ENCODE peak calls at places on chromosomes 3 and 15, in six cellular contexts. One of them, this sample, is unnamed.

GRCh38 chr3:50671331-50671730 is 3.4 kb upstream of the DOCK3 start:
- DNase-seq in OCI-LY7: no peak
- DNase-seq in GM12865: no peak
- DNase-seq in GM06990: no peak
- DNase-seq in cardiac muscle cell: peak
- DNase-seq in neural crest cell: no peak
- DNase-seq in this sample: no peak

GRCh38 chr3:40723078-40723660 is 198.4 kb downstream of the ZNF621 start:
- DNase-seq in OCI-LY7: no peak
- DNase-seq in GM12865: no peak
- DNase-seq in GM06990: no peak
- DNase-seq in cardiac muscle cell: no peak
- DNase-seq in neural crest cell: no peak
- DNase-seq in this sample: no peak

GRCh38 chr15:66089049-66089448 is 164.5 kb downstream of the MEGF11 start:
- DNase-seq in OCI-LY7: no peak
- DNase-seq in GM12865: no peak
- DNase-seq in GM06990: no peak
- DNase-seq in cardiac muscle cell: peak
- DNase-seq in neural crest cell: no peak
- DNase-seq in this sample: peak

GRCh38 chr3:69914395-69914794 is 85.1 kb upstream of the SAMMSON start:
- DNase-seq in OCI-LY7: no peak
- DNase-seq in GM12865: no peak
- DNase-seq in GM06990: no peak
- DNase-seq in cardiac muscle cell: no peak
- DNase-seq in neural crest cell: no peak
- DNase-seq in this sample: no peak

GRCh38 chr3:94524102-94524922 is 461.5 kb downstream of the NSUN3 start:
- DNase-seq in OCI-LY7: no peak
- DNase-seq in GM12865: no peak
- DNase-seq in GM06990: no peak
- DNase-seq in cardiac muscle cell: no peak
- DNase-seq in neural crest cell: no peak
- DNase-seq in this sample: no peak

GRCh38 chr3:184361932-184362667 is 590 bp downstream of the POLR2H start:
- DNase-seq in OCI-LY7: peak
- DNase-seq in GM12865: peak
- DNase-seq in GM06990: peak
- DNase-seq in cardiac muscle cell: peak
- DNase-seq in neural crest cell: peak
- DNase-seq in this sample: peak

GRCh38 chr15:78727561-78727960 is 83.7 kb downstream of the ADAMTS7 start:
- DNase-seq in OCI-LY7: no peak
- DNase-seq in GM12865: no peak
- DNase-seq in GM06990: no peak
- DNase-seq in cardiac muscle cell: peak
- DNase-seq in neural crest cell: no peak
- DNase-seq in this sample: no peak

GRCh38 chr3:15102256-15102655 is 3.3 kb upstream of the RBSN start:
- DNase-seq in OCI-LY7: no peak
- DNase-seq in GM12865: no peak
- DNase-seq in GM06990: no peak
- DNase-seq in cardiac muscle cell: no peak
- DNase-seq in neural crest cell: no peak
- DNase-seq in this sample: no peak

GRCh38 chr3:132232231-132232792 is 84.9 kb upstream of the ACP3 start:
- DNase-seq in OCI-LY7: no peak
- DNase-seq in GM12865: no peak
- DNase-seq in GM06990: no peak
- DNase-seq in cardiac muscle cell: peak
- DNase-seq in neural crest cell: no peak
- DNase-seq in this sample: no peak

GRCh38 chr3:194198938-194199337 is 63.0 kb downstream of the HES1 start:
- DNase-seq in OCI-LY7: peak
- DNase-seq in GM12865: no peak
- DNase-seq in GM06990: no peak
- DNase-seq in cardiac muscle cell: no peak
- DNase-seq in neural crest cell: no peak
- DNase-seq in this sample: no peak

GRCh38 chr15:31098491-31098917 is 3.0 kb downstream of the TRPM1 start:
- DNase-seq in OCI-LY7: no peak
- DNase-seq in GM12865: no peak
- DNase-seq in GM06990: no peak
- DNase-seq in cardiac muscle cell: no peak
- DNase-seq in neural crest cell: no peak
- DNase-seq in this sample: peak

GRCh38 chr15:60865507-60865906 is 363.6 kb downstream of the RORA start:
- DNase-seq in OCI-LY7: no peak
- DNase-seq in GM12865: no peak
- DNase-seq in GM06990: no peak
- DNase-seq in cardiac muscle cell: peak
- DNase-seq in neural crest cell: no peak
- DNase-seq in this sample: no peak

GRCh38 chr3:122091602-122092006 is 36.4 kb downstream of the CD86 start:
- DNase-seq in OCI-LY7: peak
- DNase-seq in GM12865: peak
- DNase-seq in GM06990: no peak
- DNase-seq in cardiac muscle cell: no peak
- DNase-seq in neural crest cell: no peak
- DNase-seq in this sample: no peak

GRCh38 chr15:96365781-96366525 is 35.5 kb downstream of the NR2F2 start:
- DNase-seq in OCI-LY7: no peak
- DNase-seq in GM12865: no peak
- DNase-seq in GM06990: no peak
- DNase-seq in cardiac muscle cell: no peak
- DNase-seq in neural crest cell: no peak
- DNase-seq in this sample: no peak

GRCh38 chr3:106728315-106728821 is 648.9 kb upstream of the CCDC54 start:
- DNase-seq in OCI-LY7: no peak
- DNase-seq in GM12865: no peak
- DNase-seq in GM06990: no peak
- DNase-seq in cardiac muscle cell: peak
- DNase-seq in neural crest cell: no peak
- DNase-seq in this sample: no peak

GRCh38 chr15:71480566-71480965 is 329.8 kb upstream of the NR2E3 start:
- DNase-seq in OCI-LY7: no peak
- DNase-seq in GM12865: no peak
- DNase-seq in GM06990: no peak
- DNase-seq in cardiac muscle cell: no peak
- DNase-seq in neural crest cell: no peak
- DNase-seq in this sample: no peak

GRCh38 chr3:143826296-143826695 is 22.0 kb downstream of the SLC9A9 start:
- DNase-seq in OCI-LY7: no peak
- DNase-seq in GM12865: no peak
- DNase-seq in GM06990: no peak
- DNase-seq in cardiac muscle cell: no peak
- DNase-seq in neural crest cell: no peak
- DNase-seq in this sample: no peak

GRCh38 chr15:54941417-54941816 is 255.3 kb downstream of the RSL24D1 start:
- DNase-seq in OCI-LY7: no peak
- DNase-seq in GM12865: no peak
- DNase-seq in GM06990: no peak
- DNase-seq in cardiac muscle cell: no peak
- DNase-seq in neural crest cell: no peak
- DNase-seq in this sample: no peak

GRCh38 chr3:46900007-46900292 is 22.4 kb downstream of the PTH1R start:
- DNase-seq in OCI-LY7: no peak
- DNase-seq in GM12865: no peak
- DNase-seq in GM06990: no peak
- DNase-seq in cardiac muscle cell: no peak
- DNase-seq in neural crest cell: no peak
- DNase-seq in this sample: no peak

GRCh38 chr15:31255732-31256384 is 70.8 kb upstream of the KLF13 start:
- DNase-seq in OCI-LY7: peak
- DNase-seq in GM12865: peak
- DNase-seq in GM06990: peak
- DNase-seq in cardiac muscle cell: no peak
- DNase-seq in neural crest cell: no peak
- DNase-seq in this sample: peak

GRCh38 chr15:77036537-77037474 is 34.1 kb downstream of the TSPAN3 start:
- DNase-seq in OCI-LY7: no peak
- DNase-seq in GM12865: no peak
- DNase-seq in GM06990: no peak
- DNase-seq in cardiac muscle cell: no peak
- DNase-seq in neural crest cell: no peak
- DNase-seq in this sample: peak

GRCh38 chr3:113606539-113607218 is 74.3 kb downstream of the SIDT1 start:
- DNase-seq in OCI-LY7: peak
- DNase-seq in GM12865: peak
- DNase-seq in GM06990: peak
- DNase-seq in cardiac muscle cell: no peak
- DNase-seq in neural crest cell: no peak
- DNase-seq in this sample: no peak

GRCh38 chr15:63287109-63287508 is 9.7 kb downstream of the APH1B start:
- DNase-seq in OCI-LY7: no peak
- DNase-seq in GM12865: no peak
- DNase-seq in GM06990: no peak
- DNase-seq in cardiac muscle cell: peak
- DNase-seq in neural crest cell: no peak
- DNase-seq in this sample: no peak

GRCh38 chr3:184429786-184430185 is 49.9 kb downstream of the CHRD start:
- DNase-seq in OCI-LY7: no peak
- DNase-seq in GM12865: no peak
- DNase-seq in GM06990: no peak
- DNase-seq in cardiac muscle cell: no peak
- DNase-seq in neural crest cell: no peak
- DNase-seq in this sample: no peak

GRCh38 chr3:38588995-38589937 is 60.2 kb downstream of the SCN5A start:
- DNase-seq in OCI-LY7: no peak
- DNase-seq in GM12865: no peak
- DNase-seq in GM06990: no peak
- DNase-seq in cardiac muscle cell: no peak
- DNase-seq in neural crest cell: no peak
- DNase-seq in this sample: peak

DNA sequence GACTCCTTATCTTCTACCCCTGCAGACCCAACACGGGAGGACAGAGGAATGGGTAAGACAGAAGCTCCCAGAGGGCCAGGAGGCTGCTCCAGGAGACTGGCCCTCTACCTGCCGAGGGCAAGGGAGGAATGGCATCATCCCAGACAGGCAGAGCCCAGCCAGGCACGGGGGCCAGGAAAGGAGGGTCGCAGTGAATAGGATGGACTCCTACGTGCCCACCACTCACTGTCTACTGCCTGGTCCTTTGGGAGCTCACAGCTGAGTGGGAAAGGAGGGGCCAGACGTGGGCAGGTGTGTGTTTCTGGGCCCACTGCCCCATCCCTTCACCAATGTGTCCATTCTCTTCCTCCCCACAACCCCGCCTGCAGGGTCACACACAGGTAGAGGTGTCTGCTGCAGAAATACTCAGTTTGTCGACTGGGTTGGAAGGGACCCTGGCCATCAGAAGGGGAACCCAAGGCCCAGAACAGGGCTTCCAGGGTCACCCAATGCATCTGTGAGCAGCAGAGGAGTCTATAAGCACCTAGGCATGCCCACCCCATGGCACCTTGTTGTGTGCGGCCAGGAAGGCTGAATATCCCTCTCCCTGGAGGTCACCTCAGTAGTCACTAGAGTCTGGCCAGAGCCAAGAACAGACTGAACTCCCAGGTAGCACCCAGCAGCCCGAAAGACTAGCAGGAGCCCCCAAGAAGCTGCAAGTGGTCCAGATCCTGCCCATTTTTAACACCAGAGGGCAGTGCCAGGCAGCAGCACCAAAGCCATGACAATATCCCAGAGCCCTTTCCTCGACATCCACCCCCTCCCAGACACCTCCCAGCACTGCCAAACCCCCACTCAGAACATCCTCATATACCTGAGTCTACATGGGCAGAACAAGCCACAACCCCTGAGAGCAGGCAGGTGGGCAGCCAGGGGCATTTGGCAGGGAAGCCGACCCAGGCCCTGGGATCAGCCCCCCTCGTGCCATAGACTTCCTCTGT is 24.0 kb downstream of the TKT start:
- DNase-seq in OCI-LY7: no peak
- DNase-seq in GM12865: no peak
- DNase-seq in GM06990: no peak
- DNase-seq in cardiac muscle cell: no peak
- DNase-seq in neural crest cell: no peak
- DNase-seq in this sample: no peak
- TF ChIP-seq CTCF in OCI-LY7: peak
- TF ChIP-seq CTCF in GM12865: no peak
- TF ChIP-seq CTCF in GM06990: no peak
- TF ChIP-seq CTCF in cardiac muscle cell: peak
- TF ChIP-seq CTCF in neural crest cell: no peak
- TF ChIP-seq CTCF in this sample: peak

DNA sequence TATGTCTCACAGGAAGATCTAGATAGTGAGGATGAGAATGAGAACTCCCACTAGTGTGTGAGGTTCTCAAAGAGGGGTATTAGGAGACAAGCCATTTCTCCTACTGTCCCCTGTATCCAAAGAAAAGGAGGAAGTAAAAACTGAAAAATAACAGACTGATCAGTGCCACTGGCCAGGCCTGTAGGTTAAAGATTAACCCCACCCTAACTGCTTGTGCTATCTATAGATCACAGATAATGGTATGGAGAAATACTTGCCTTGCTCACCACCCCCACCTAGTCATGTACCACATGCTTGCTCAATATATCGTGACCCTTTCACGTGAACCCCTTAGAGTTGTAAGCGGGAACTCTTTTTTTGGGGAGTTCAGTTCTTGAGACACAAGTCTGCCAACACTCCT is 519.7 kb upstream of the FRG2C start:
- DNase-seq in OCI-LY7: no peak
- DNase-seq in GM12865: no peak
- DNase-seq in GM06990: no peak
- DNase-seq in cardiac muscle cell: no peak
- DNase-seq in neural crest cell: no peak
- DNase-seq in this sample: no peak
- TF ChIP-seq CTCF in OCI-LY7: no peak
- TF ChIP-seq CTCF in GM12865: no peak
- TF ChIP-seq CTCF in GM06990: no peak
- TF ChIP-seq CTCF in cardiac muscle cell: no peak
- TF ChIP-seq CTCF in neural crest cell: no peak
- TF ChIP-seq CTCF in this sample: no peak

DNA sequence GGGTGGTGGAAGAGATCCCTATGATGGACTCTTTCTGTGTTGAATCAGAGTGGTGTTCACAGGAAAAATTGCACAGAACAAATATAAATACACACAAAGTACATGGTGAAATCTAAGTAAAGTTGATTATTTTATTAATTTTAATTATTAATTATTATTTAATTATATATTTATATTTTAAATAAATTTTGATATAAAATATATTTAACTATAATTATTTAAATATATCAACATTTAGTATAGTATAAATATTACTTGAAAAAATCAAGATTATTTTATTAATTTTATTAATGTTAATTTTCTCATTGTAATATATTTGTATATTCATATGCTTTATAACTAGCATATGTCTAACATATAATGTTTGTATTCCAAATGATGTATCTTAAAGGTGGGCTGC is 11.3 kb upstream of the ATP10A start:
- DNase-seq in OCI-LY7: no peak
- DNase-seq in GM12865: no peak
- DNase-seq in GM06990: no peak
- DNase-seq in cardiac muscle cell: no peak
- DNase-seq in neural crest cell: no peak
- DNase-seq in this sample: no peak
- TF ChIP-seq CTCF in OCI-LY7: no peak
- TF ChIP-seq CTCF in GM12865: no peak
- TF ChIP-seq CTCF in GM06990: no peak
- TF ChIP-seq CTCF in cardiac muscle cell: no peak
- TF ChIP-seq CTCF in neural crest cell: no peak
- TF ChIP-seq CTCF in this sample: no peak

GRCh38 chr3:1068985-1069384 is 23.8 kb upstream of the CNTN6 start:
- DNase-seq in OCI-LY7: no peak
- DNase-seq in GM12865: no peak
- DNase-seq in GM06990: no peak
- DNase-seq in cardiac muscle cell: no peak
- DNase-seq in neural crest cell: no peak
- DNase-seq in this sample: no peak

GRCh38 chr3:1072040-1072439 is 20.8 kb upstream of the CNTN6 start:
- DNase-seq in OCI-LY7: no peak
- DNase-seq in GM12865: no peak
- DNase-seq in GM06990: no peak
- DNase-seq in cardiac muscle cell: no peak
- DNase-seq in neural crest cell: no peak
- DNase-seq in this sample: no peak
- TF ChIP-seq CTCF in OCI-LY7: no peak
- TF ChIP-seq CTCF in GM12865: no peak
- TF ChIP-seq CTCF in GM06990: no peak
- TF ChIP-seq CTCF in cardiac muscle cell: no peak
- TF ChIP-seq CTCF in neural crest cell: no peak
- TF ChIP-seq CTCF in this sample: no peak